ENCODE peak calls at places on chromosome 9, in eight cellular contexts. One of them, this sample, is unnamed.

GRCh38 chr9:98039474-98040072 is 17.0 kb upstream of the NANS start:
- DNase-seq in CD8-positive, alpha-beta memory T cell: no peak
- DNase-seq in Panc1: no peak
- DNase-seq in mesendoderm: no peak
- DNase-seq in A549: no peak
- DNase-seq in RWPE1: no peak
- DNase-seq in OCI-LY7: peak
- DNase-seq in effector memory CD4-positive, alpha-beta T cell: no peak
- DNase-seq in this sample: no peak

GRCh38 chr9:137606005-137606601 is 617 bp downstream of the ARRDC1 start:
- DNase-seq in mesendoderm: no peak
- DNase-seq in A549: no peak
- DNase-seq in Panc1: no peak
- DNase-seq in RWPE1: no peak
- DNase-seq in CD8-positive, alpha-beta memory T cell: no peak
- DNase-seq in effector memory CD4-positive, alpha-beta T cell: no peak
- DNase-seq in OCI-LY7: no peak
- DNase-seq in this sample: peak

GRCh38 chr9:36151306-36152210 is 15.0 kb downstream of the GLIPR2 start:
- DNase-seq in OCI-LY7: peak
- DNase-seq in Panc1: no peak
- DNase-seq in mesendoderm: peak
- DNase-seq in CD8-positive, alpha-beta memory T cell: peak
- DNase-seq in RWPE1: no peak
- DNase-seq in A549: no peak
- DNase-seq in effector memory CD4-positive, alpha-beta T cell: peak
- DNase-seq in this sample: peak

GRCh38 chr9:135101926-135102325 is 14.5 kb downstream of the OLFM1 start:
- DNase-seq in RWPE1: no peak
- DNase-seq in A549: no peak
- DNase-seq in OCI-LY7: no peak
- DNase-seq in CD8-positive, alpha-beta memory T cell: no peak
- DNase-seq in Panc1: no peak
- DNase-seq in effector memory CD4-positive, alpha-beta T cell: no peak
- DNase-seq in mesendoderm: no peak
- DNase-seq in this sample: no peak

GRCh38 chr9:28539432-28539831 is 966.2 kb upstream of the C9orf72 start:
- DNase-seq in Panc1: no peak
- DNase-seq in A549: no peak
- DNase-seq in mesendoderm: no peak
- DNase-seq in RWPE1: peak
- DNase-seq in CD8-positive, alpha-beta memory T cell: no peak
- DNase-seq in effector memory CD4-positive, alpha-beta T cell: no peak
- DNase-seq in OCI-LY7: no peak
- DNase-seq in this sample: no peak

GRCh38 chr9:125558453-125559084 is 148.4 kb downstream of the MAPKAP1 start:
- DNase-seq in RWPE1: peak
- DNase-seq in mesendoderm: peak
- DNase-seq in Panc1: peak
- DNase-seq in OCI-LY7: peak
- DNase-seq in CD8-positive, alpha-beta memory T cell: peak
- DNase-seq in effector memory CD4-positive, alpha-beta T cell: peak
- DNase-seq in A549: peak
- DNase-seq in this sample: no peak

GRCh38 chr9:93509084-93509483 is 55.7 kb upstream of the FAM120AOS start:
- DNase-seq in effector memory CD4-positive, alpha-beta T cell: no peak
- DNase-seq in OCI-LY7: no peak
- DNase-seq in A549: no peak
- DNase-seq in RWPE1: no peak
- DNase-seq in Panc1: no peak
- DNase-seq in CD8-positive, alpha-beta memory T cell: no peak
- DNase-seq in mesendoderm: peak
- DNase-seq in this sample: no peak

GRCh38 chr9:95055851-95056551 is 261.5 kb downstream of the FANCC start:
- DNase-seq in mesendoderm: peak
- DNase-seq in Panc1: no peak
- DNase-seq in RWPE1: no peak
- DNase-seq in CD8-positive, alpha-beta memory T cell: no peak
- DNase-seq in effector memory CD4-positive, alpha-beta T cell: no peak
- DNase-seq in OCI-LY7: no peak
- DNase-seq in A549: no peak
- DNase-seq in this sample: no peak

GRCh38 chr9:100549048-100549447 is 28.8 kb upstream of the CAVIN4 start:
- DNase-seq in A549: no peak
- DNase-seq in CD8-positive, alpha-beta memory T cell: no peak
- DNase-seq in OCI-LY7: peak
- DNase-seq in mesendoderm: no peak
- DNase-seq in effector memory CD4-positive, alpha-beta T cell: no peak
- DNase-seq in RWPE1: no peak
- DNase-seq in Panc1: no peak
- DNase-seq in this sample: no peak

GRCh38 chr9:131264231-131264630 is 12.1 kb downstream of the FAM78A start:
- DNase-seq in CD8-positive, alpha-beta memory T cell: no peak
- DNase-seq in A549: no peak
- DNase-seq in mesendoderm: no peak
- DNase-seq in OCI-LY7: no peak
- DNase-seq in RWPE1: no peak
- DNase-seq in effector memory CD4-positive, alpha-beta T cell: peak
- DNase-seq in Panc1: no peak
- DNase-seq in this sample: peak

GRCh38 chr9:121107041-121107440 is 32.3 kb downstream of the CNTRL start:
- DNase-seq in OCI-LY7: peak
- DNase-seq in Panc1: no peak
- DNase-seq in CD8-positive, alpha-beta memory T cell: no peak
- DNase-seq in RWPE1: peak
- DNase-seq in A549: peak
- DNase-seq in effector memory CD4-positive, alpha-beta T cell: no peak
- DNase-seq in mesendoderm: peak
- DNase-seq in this sample: no peak

GRCh38 chr9:93814561-93814960 is 140.6 kb downstream of the BARX1 start:
- DNase-seq in Panc1: no peak
- DNase-seq in RWPE1: no peak
- DNase-seq in CD8-positive, alpha-beta memory T cell: no peak
- DNase-seq in A549: no peak
- DNase-seq in effector memory CD4-positive, alpha-beta T cell: no peak
- DNase-seq in mesendoderm: no peak
- DNase-seq in OCI-LY7: no peak
- DNase-seq in this sample: peak

GRCh38 chr9:134593286-134593685 is 48.3 kb upstream of the COL5A1 start:
- DNase-seq in RWPE1: no peak
- DNase-seq in Panc1: no peak
- DNase-seq in CD8-positive, alpha-beta memory T cell: no peak
- DNase-seq in mesendoderm: no peak
- DNase-seq in OCI-LY7: no peak
- DNase-seq in A549: no peak
- DNase-seq in effector memory CD4-positive, alpha-beta T cell: no peak
- DNase-seq in this sample: no peak

GRCh38 chr9:123763910-123764588 is 165.9 kb downstream of the DENND1A start:
- DNase-seq in CD8-positive, alpha-beta memory T cell: no peak
- DNase-seq in RWPE1: no peak
- DNase-seq in Panc1: no peak
- DNase-seq in OCI-LY7: no peak
- DNase-seq in mesendoderm: no peak
- DNase-seq in A549: peak
- DNase-seq in effector memory CD4-positive, alpha-beta T cell: no peak
- DNase-seq in this sample: no peak

GRCh38 chr9:112757300-112757883 is 6.8 kb downstream of the SNX30 start:
- DNase-seq in mesendoderm: no peak
- DNase-seq in effector memory CD4-positive, alpha-beta T cell: no peak
- DNase-seq in CD8-positive, alpha-beta memory T cell: no peak
- DNase-seq in Panc1: no peak
- DNase-seq in A549: no peak
- DNase-seq in OCI-LY7: no peak
- DNase-seq in RWPE1: peak
- DNase-seq in this sample: no peak

DNA sequence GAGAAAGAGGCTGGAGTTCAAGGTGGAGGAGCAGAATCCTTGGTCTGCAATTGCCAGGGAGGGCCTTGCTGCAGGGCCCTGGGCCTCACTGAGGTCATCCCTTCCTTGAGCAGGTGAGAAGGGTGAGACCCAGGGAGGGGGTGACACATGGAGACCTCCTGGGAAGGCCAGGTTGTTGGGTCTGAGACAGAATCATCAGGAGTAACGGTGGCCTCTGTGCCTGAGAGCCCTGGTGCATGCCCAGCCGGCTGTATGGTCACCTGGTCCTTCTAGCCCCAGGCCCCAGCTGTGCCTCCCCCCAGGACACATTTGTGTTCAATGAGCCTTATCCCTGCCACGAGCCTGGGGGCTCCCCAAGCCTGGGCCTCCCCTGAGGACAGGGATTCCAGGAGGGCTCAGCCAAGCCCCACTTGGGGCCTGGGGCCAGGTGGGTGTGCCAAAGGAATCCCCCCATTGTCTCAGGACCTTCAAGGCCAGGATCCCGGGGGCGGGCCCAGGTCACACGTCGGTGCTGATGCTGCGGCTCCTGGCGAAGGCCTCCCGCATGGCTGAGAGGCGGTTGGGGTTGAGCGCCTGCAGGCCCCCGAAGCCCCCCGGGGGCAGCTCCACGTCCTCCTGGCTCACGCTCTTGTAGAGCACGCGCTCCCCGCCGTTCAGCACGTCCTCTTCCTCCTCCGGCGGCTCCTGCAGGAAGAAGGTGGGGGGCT is 30.5 kb downstream of the FAM163B start:
- DNase-seq in Panc1: no peak
- DNase-seq in A549: no peak
- DNase-seq in OCI-LY7: no peak
- DNase-seq in RWPE1: no peak
- DNase-seq in CD8-positive, alpha-beta memory T cell: no peak
- DNase-seq in mesendoderm: no peak
- DNase-seq in effector memory CD4-positive, alpha-beta T cell: no peak
- DNase-seq in this sample: peak
- H3K27ac ChIP-seq in Panc1: no peak
- H3K27ac ChIP-seq in A549: no peak
- H3K27ac ChIP-seq in OCI-LY7: peak
- H3K27ac ChIP-seq in RWPE1: no peak
- H3K27ac ChIP-seq in CD8-positive, alpha-beta memory T cell: no peak
- H3K27ac ChIP-seq in mesendoderm: no peak
- H3K27ac ChIP-seq in effector memory CD4-positive, alpha-beta T cell: no peak
- H3K27ac ChIP-seq in this sample: no peak

GRCh38 chr9:89760123-89760522 is 155.3 kb downstream of the GADD45G start:
- DNase-seq in effector memory CD4-positive, alpha-beta T cell: no peak
- DNase-seq in CD8-positive, alpha-beta memory T cell: no peak
- DNase-seq in OCI-LY7: no peak
- DNase-seq in A549: no peak
- DNase-seq in RWPE1: no peak
- DNase-seq in Panc1: no peak
- DNase-seq in mesendoderm: no peak
- DNase-seq in this sample: no peak
- H3K27ac ChIP-seq in effector memory CD4-positive, alpha-beta T cell: no peak
- H3K27ac ChIP-seq in CD8-positive, alpha-beta memory T cell: no peak
- H3K27ac ChIP-seq in OCI-LY7: no peak
- H3K27ac ChIP-seq in A549: no peak
- H3K27ac ChIP-seq in RWPE1: no peak
- H3K27ac ChIP-seq in Panc1: no peak
- H3K27ac ChIP-seq in mesendoderm: no peak
- H3K27ac ChIP-seq in this sample: no peak

GRCh38 chr9:20622330-20623020 is at the start of gene MLLT3:
- DNase-seq in CD8-positive, alpha-beta memory T cell: peak
- DNase-seq in RWPE1: peak
- DNase-seq in Panc1: peak
- DNase-seq in A549: peak
- DNase-seq in mesendoderm: peak
- DNase-seq in effector memory CD4-positive, alpha-beta T cell: peak
- DNase-seq in OCI-LY7: peak
- DNase-seq in this sample: peak

GRCh38 chr9:20621553-20622329 is 558 bp downstream of the MLLT3 start:
- DNase-seq in CD8-positive, alpha-beta memory T cell: peak
- DNase-seq in RWPE1: peak
- DNase-seq in A549: peak
- DNase-seq in mesendoderm: peak
- DNase-seq in effector memory CD4-positive, alpha-beta T cell: peak
- DNase-seq in Panc1: no peak
- DNase-seq in OCI-LY7: peak
- DNase-seq in this sample: peak

GRCh38 chr9:20623748-20624124 is 1.4 kb upstream of the MLLT3 start:
- DNase-seq in mesendoderm: peak
- DNase-seq in A549: no peak
- DNase-seq in CD8-positive, alpha-beta memory T cell: no peak
- DNase-seq in effector memory CD4-positive, alpha-beta T cell: no peak
- DNase-seq in Panc1: no peak
- DNase-seq in RWPE1: no peak
- DNase-seq in OCI-LY7: no peak
- DNase-seq in this sample: no peak

GRCh38 chr9:20624201-20625002 is 2.1 kb upstream of the MLLT3 start:
- DNase-seq in Panc1: peak
- DNase-seq in OCI-LY7: peak
- DNase-seq in CD8-positive, alpha-beta memory T cell: peak
- DNase-seq in A549: peak
- DNase-seq in effector memory CD4-positive, alpha-beta T cell: no peak
- DNase-seq in mesendoderm: peak
- DNase-seq in RWPE1: peak
- DNase-seq in this sample: no peak

GRCh38 chr9:20623021-20623747 is 885 bp upstream of the MLLT3 start:
- DNase-seq in OCI-LY7: peak
- DNase-seq in Panc1: no peak
- DNase-seq in A549: no peak
- DNase-seq in mesendoderm: peak
- DNase-seq in RWPE1: peak
- DNase-seq in effector memory CD4-positive, alpha-beta T cell: peak
- DNase-seq in CD8-positive, alpha-beta memory T cell: peak
- DNase-seq in this sample: peak
- H3K27ac ChIP-seq in OCI-LY7: no peak
- H3K27ac ChIP-seq in Panc1: no peak
- H3K27ac ChIP-seq in A549: peak
- H3K27ac ChIP-seq in mesendoderm: no peak
- H3K27ac ChIP-seq in RWPE1: peak
- H3K27ac ChIP-seq in effector memory CD4-positive, alpha-beta T cell: peak
- H3K27ac ChIP-seq in CD8-positive, alpha-beta memory T cell: peak
- H3K27ac ChIP-seq in this sample: peak

GRCh38 chr9:129420721-129421120 is 200.2 kb downstream of the C9orf50 start:
- DNase-seq in CD8-positive, alpha-beta memory T cell: no peak
- DNase-seq in effector memory CD4-positive, alpha-beta T cell: no peak
- DNase-seq in Panc1: no peak
- DNase-seq in RWPE1: no peak
- DNase-seq in A549: no peak
- DNase-seq in mesendoderm: no peak
- DNase-seq in OCI-LY7: no peak
- DNase-seq in this sample: no peak

GRCh38 chr9:129416831-129417604 is 203.9 kb downstream of the C9orf50 start:
- DNase-seq in A549: no peak
- DNase-seq in RWPE1: no peak
- DNase-seq in OCI-LY7: peak
- DNase-seq in Panc1: no peak
- DNase-seq in effector memory CD4-positive, alpha-beta T cell: no peak
- DNase-seq in CD8-positive, alpha-beta memory T cell: no peak
- DNase-seq in mesendoderm: no peak
- DNase-seq in this sample: no peak

GRCh38 chr9:129421371-129421770 is 199.5 kb downstream of the C9orf50 start:
- DNase-seq in effector memory CD4-positive, alpha-beta T cell: no peak
- DNase-seq in A549: no peak
- DNase-seq in CD8-positive, alpha-beta memory T cell: no peak
- DNase-seq in Panc1: no peak
- DNase-seq in OCI-LY7: no peak
- DNase-seq in mesendoderm: no peak
- DNase-seq in RWPE1: no peak
- DNase-seq in this sample: no peak

GRCh38 chr9:129418451-129418850 is 202.4 kb downstream of the C9orf50 start:
- DNase-seq in effector memory CD4-positive, alpha-beta T cell: no peak
- DNase-seq in Panc1: no peak
- DNase-seq in OCI-LY7: no peak
- DNase-seq in RWPE1: no peak
- DNase-seq in mesendoderm: no peak
- DNase-seq in A549: no peak
- DNase-seq in CD8-positive, alpha-beta memory T cell: no peak
- DNase-seq in this sample: no peak

GRCh38 chr9:129419382-129419899 is 201.5 kb downstream of the C9orf50 start:
- DNase-seq in Panc1: no peak
- DNase-seq in CD8-positive, alpha-beta memory T cell: no peak
- DNase-seq in mesendoderm: no peak
- DNase-seq in A549: no peak
- DNase-seq in RWPE1: no peak
- DNase-seq in effector memory CD4-positive, alpha-beta T cell: no peak
- DNase-seq in OCI-LY7: peak
- DNase-seq in this sample: no peak
- H3K27ac ChIP-seq in Panc1: peak
- H3K27ac ChIP-seq in CD8-positive, alpha-beta memory T cell: no peak
- H3K27ac ChIP-seq in mesendoderm: no peak
- H3K27ac ChIP-seq in A549: peak
- H3K27ac ChIP-seq in RWPE1: no peak
- H3K27ac ChIP-seq in effector memory CD4-positive, alpha-beta T cell: no peak
- H3K27ac ChIP-seq in OCI-LY7: no peak
- H3K27ac ChIP-seq in this sample: no peak